ENCODE peak calls at places on chromosomes 7 and 10, in six cellular contexts. J, L, Y, F, A and W are unnamed samples.

GRCh38 chr10:97991875-97992274 is 38.5 kb downstream of the CRTAC1 start:
- DNase-seq in A (no peak), Y (no peak), F (peak), L (no peak), J (no peak), W (no peak)

GRCh38 chr10:17026686-17027485 is 102.7 kb downstream of the CUBN start:
- DNase-seq in J (no peak), L (no peak), Y (no peak), F (peak), A (no peak), W (no peak)

GRCh38 chr7:46810986-46811385 is 770.9 kb downstream of the TNS3 start:
- DNase-seq in L (no peak), Y (no peak), F (peak), A (no peak), J (no peak), W (no peak)

GRCh38 chr7:81299272-81299671 is 380.4 kb upstream of the SEMA3C start:
- DNase-seq in Y (no peak), F (peak), J (no peak), A (no peak), L (no peak), W (no peak)

GRCh38 chr7:27156901-27157716 is 634 bp upstream of the HOXA7 start:
- DNase-seq in L (no peak), J (no peak), A (no peak), Y (no peak), F (peak), W (peak)

GRCh38 chr10:12741255-12741915 is 260.1 kb downstream of the CCDC3 start:
- DNase-seq in F (no peak), Y (no peak), L (peak), J (no peak), A (peak), W (peak)

GRCh38 chr7:98066934-98067507 is 39.6 kb upstream of the LMTK2 start:
- DNase-seq in F (no peak), L (no peak), Y (no peak), J (no peak), A (no peak), W (no peak)

GRCh38 chr7:139768249-139768824 is 9.5 kb downstream of the HIPK2 start:
- DNase-seq in F (no peak), Y (peak), J (no peak), A (no peak), L (no peak), W (no peak)

GRCh38 chr10:131088619-131089018 is 222.9 kb downstream of the TCERG1L start:
- DNase-seq in F (no peak), A (no peak), L (no peak), Y (no peak), J (no peak), W (no peak)

GRCh38 chr7:49721441-49721840 is 52.0 kb upstream of the VWC2 start:
- DNase-seq in F (no peak), L (no peak), J (no peak), A (no peak), Y (no peak), W (no peak)

GRCh38 chr7:36265720-36266119 is 112.7 kb downstream of the EEPD1 start:
- DNase-seq in L (no peak), Y (no peak), F (no peak), A (no peak), J (peak), W (no peak)

GRCh38 chr7:5396999-5397656 is 26.5 kb downstream of the TNRC18 start:
- DNase-seq in J (peak), Y (peak), L (peak), F (peak), A (peak), W (peak)

GRCh38 chr10:63273575-63273974 is 140.4 kb downstream of the NRBF2 start:
- DNase-seq in L (no peak), A (no peak), Y (no peak), J (no peak), F (no peak), W (no peak)

GRCh38 chr7:156334636-156335035 is 305.9 kb upstream of the RNF32 start:
- DNase-seq in J (no peak), Y (no peak), L (no peak), A (no peak), F (no peak), W (no peak)

GRCh38 chr10:43749940-43750552 is 101.4 kb upstream of the ZNF32 start:
- DNase-seq in Y (no peak), L (no peak), A (no peak), J (no peak), F (no peak), W (peak)

GRCh38 chr7:103048833-103049232 is 25.8 kb downstream of the FBXL13 start:
- DNase-seq in F (peak), J (no peak), Y (no peak), L (no peak), A (no peak), W (no peak)

GRCh38 chr10:5449823-5450222 is 37.5 kb downstream of the NET1 start:
- DNase-seq in J (no peak), L (no peak), A (no peak), Y (no peak), F (peak), W (no peak)

GRCh38 chr10:32446701-32447406 is 914 bp downstream of the CCDC7 start:
- DNase-seq in F (peak), Y (peak), L (no peak), J (no peak), A (no peak), W (no peak)

GRCh38 chr7:28623863-28624262 is 211.5 kb downstream of the CREB5 start:
- DNase-seq in Y (no peak), J (no peak), F (peak), L (no peak), A (no peak), W (no peak)

GRCh38 chr7:44415047-44415446 is 75.4 kb downstream of the NUDCD3 start:
- DNase-seq in F (no peak), Y (no peak), J (no peak), L (no peak), A (no peak), W (no peak)

GRCh38 chr10:131748831-131749766 is 151.7 kb upstream of the PPP2R2D start:
- DNase-seq in J (no peak), A (no peak), F (no peak), L (no peak), Y (no peak), W (no peak)

GRCh38 chr10:48608279-48608681 is 3.4 kb upstream of the ARHGAP22 start:
- DNase-seq in A (no peak), L (no peak), Y (peak), J (no peak), F (peak), W (peak)

GRCh38 chr7:625376-625971 is 101.0 kb upstream of the DNAAF5 start:
- DNase-seq in Y (no peak), J (no peak), F (no peak), L (no peak), A (no peak), W (no peak)

GRCh38 chr10:106573106-106573505 is 591.4 kb downstream of the SORCS1 start:
- DNase-seq in Y (no peak), F (peak), A (no peak), L (no peak), J (no peak), W (no peak)

GRCh38 chr7:157970744-157971143 is 616.9 kb downstream of the PTPRN2 start:
- DNase-seq in F (no peak), J (no peak), L (no peak), Y (no peak), A (no peak), W (no peak)

GRCh38 chr7:50704844-50705243 is 77.9 kb downstream of the GRB10 start:
- DNase-seq in A (no peak), F (no peak), L (no peak), Y (no peak), J (no peak), W (no peak)

GRCh38 chr10:102769375-102770107 is 25.8 kb downstream of the WBP1L start:
- DNase-seq in F (no peak), L (no peak), J (peak), Y (no peak), A (no peak), W (no peak)

GRCh38 chr10:774661-775244 is 85.3 kb upstream of the DIP2C start:
- DNase-seq in Y (no peak), F (no peak), A (no peak), J (no peak), L (no peak), W (no peak)

GRCh38 chr7:16422100-16422430 is 727 bp upstream of the CRPPA start:
- DNase-seq in F (peak), L (no peak), Y (no peak), A (no peak), J (no peak), W (no peak)

GRCh38 chr7:47045592-47045991 is 536.3 kb downstream of the TNS3 start:
- DNase-seq in F (peak), L (no peak), J (no peak), Y (no peak), A (no peak), W (no peak)

GRCh38 chr7:23931633-23932032 is 221.6 kb downstream of the STK31 start:
- DNase-seq in F (no peak), Y (no peak), A (no peak), L (no peak), J (no peak), W (no peak)

GRCh38 chr10:26437637-26438461 is at the start of gene APBB1IP:
- DNase-seq in L (peak), F (peak), A (peak), Y (peak), J (no peak), W (peak)

GRCh38 chr7:135798104-135798503 is 49.5 kb upstream of the FAM180A start:
- DNase-seq in J (no peak), A (no peak), F (no peak), L (no peak), Y (no peak), W (no peak)

GRCh38 chr7:130560972-130561371 is 69.1 kb downstream of the MEST start:
- DNase-seq in J (no peak), F (peak), L (no peak), Y (peak), A (no peak), W (peak)

GRCh38 chr10:126199221-126199998 is 188.9 kb downstream of the ADAM12 start:
- DNase-seq in A (no peak), Y (no peak), J (no peak), F (peak), L (peak), W (no peak)

GRCh38 chr7:112510743-112511110 is 29.9 kb downstream of the LSMEM1 start:
- DNase-seq in J (no peak), Y (no peak), L (no peak), F (no peak), A (no peak), W (no peak)

GRCh38 chr10:94571528-94571927 is 25.9 kb downstream of the HELLS start:
- DNase-seq in J (no peak), L (no peak), F (peak), Y (no peak), A (no peak), W (no peak)

GRCh38 chr7:118179191-118179590 is 4.8 kb upstream of the LSM8 start:
- DNase-seq in A (no peak), F (no peak), Y (no peak), L (no peak), J (no peak), W (no peak)

GRCh38 chr10:133335238-133336122 is 1.2 kb downstream of the CALY start:
- DNase-seq in A (no peak), F (peak), L (peak), Y (no peak), J (no peak), W (peak)

GRCh38 chr10:67520924-67521520 is 175.0 kb downstream of the CTNNA3 start:
- DNase-seq in L (no peak), Y (peak), J (peak), F (peak), A (no peak), W (peak)
- TF ChIP-seq CTCF in L (peak), Y (peak), J (no peak), F (peak), A (peak), W (peak)

GRCh38 chr10:117609095-117609821 is 66.7 kb downstream of the EMX2 start:
- DNase-seq in Y (no peak), L (peak), F (peak), A (peak), J (no peak), W (peak)

GRCh38 chr10:117615649-117616048 is 73.1 kb downstream of the EMX2 start:
- DNase-seq in A (no peak), Y (no peak), J (no peak), F (no peak), L (no peak), W (no peak)

GRCh38 chr10:117616179-117616578 is 73.6 kb downstream of the EMX2 start:
- DNase-seq in F (no peak), J (no peak), L (no peak), A (no peak), Y (no peak), W (no peak)

GRCh38 chr10:117612113-117612512 is 69.6 kb downstream of the EMX2 start:
- DNase-seq in A (no peak), Y (no peak), L (no peak), F (no peak), J (no peak), W (no peak)

DNA sequence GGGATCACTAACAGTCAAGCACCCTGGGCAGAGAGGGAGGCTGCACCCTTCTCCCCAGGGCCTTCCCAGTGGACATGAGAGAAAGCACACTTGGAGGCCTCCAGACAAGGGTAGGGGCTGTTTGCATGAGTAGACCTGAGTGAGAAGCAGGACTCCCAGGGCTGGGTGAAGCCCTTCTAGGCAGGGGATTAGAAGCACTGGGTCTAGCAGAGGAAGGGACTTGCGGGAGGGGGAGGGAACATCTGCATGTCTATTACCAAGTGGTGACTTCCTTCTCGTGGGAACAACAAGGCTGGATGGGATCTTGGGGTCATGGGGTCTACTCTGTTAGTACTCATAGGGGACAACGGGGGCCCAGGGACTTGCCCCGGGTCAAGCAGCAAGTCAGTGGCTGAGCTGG is 67.8 kb downstream of the EMX2 start:
- DNase-seq in J (no peak), A (no peak), L (no peak), Y (no peak), F (no peak), W (no peak)
- TF ChIP-seq CTCF in J (no peak), A (no peak), L (no peak), Y (no peak), F (no peak), W (no peak)

GRCh38 chr7:106094780-106095179 is 17.3 kb downstream of the SYPL1 start:
- DNase-seq in A (no peak), F (no peak), Y (no peak), L (no peak), J (no peak), W (no peak)
- TF ChIP-seq CTCF in A (no peak), F (no peak), Y (no peak), L (no peak), J (no peak), W (no peak)

DNA sequence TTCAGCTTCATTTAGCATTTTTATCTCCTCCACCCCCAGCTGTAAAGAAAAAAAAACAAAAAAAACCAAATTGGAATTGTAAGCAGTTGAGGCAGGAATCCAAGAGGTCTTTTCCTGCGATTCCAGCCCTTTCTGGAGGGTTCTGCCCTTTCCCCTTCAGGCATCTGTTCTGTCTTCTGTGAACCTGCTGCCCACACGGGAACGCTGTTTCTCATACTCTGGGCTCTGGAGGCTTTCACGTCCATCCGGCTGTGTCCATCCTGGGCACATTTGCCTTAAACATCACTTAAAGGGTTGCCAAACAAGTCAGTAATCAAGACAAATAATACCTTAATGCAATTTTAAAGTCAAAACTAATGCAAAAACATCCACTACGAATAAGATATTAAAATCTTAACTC is 302.8 kb upstream of the PITRM1 start:
- DNase-seq in A (no peak), F (no peak), J (no peak), Y (no peak), L (no peak), W (no peak)
- TF ChIP-seq CTCF in A (no peak), F (no peak), J (no peak), Y (no peak), L (no peak), W (no peak)